ENCODE peak calls at places on chromosomes 6 and 20, in nine cellular contexts. B is progenitor cell of endocrine pancreas, T is hepatocyte, Y is mammary epithelial cell, M is adrenal gland, C is cardiac muscle cell, V is PC-3, A is GM12865, E is AG04449. D is an unnamed sample.

GRCh38 chr6:15970517-15970916 is 158.4 kb upstream of the MYLIP start:
- DNase-seq in B (no peak), T (no peak), Y (no peak), M (no peak), C (no peak), V (no peak), A (no peak), E (no peak), D (no peak)

GRCh38 chr20:609371-609964 is 641 bp downstream of the TCF15 start:
- DNase-seq in B (no peak), T (no peak), Y (no peak), M (no peak), C (no peak), V (no peak), A (no peak), E (no peak), D (peak)

GRCh38 chr20:7736336-7736735 is 203.9 kb downstream of the HAO1 start:
- DNase-seq in B (no peak), T (no peak), Y (peak), M (no peak), C (peak), V (peak), A (no peak), E (no peak), D (no peak)

GRCh38 chr20:3082306-3082951 is 2.1 kb downstream of the AVP start:
- DNase-seq in B (no peak), T (peak), Y (no peak), M (no peak), C (peak), V (no peak), A (no peak), E (no peak), D (peak)

GRCh38 chr6:136510299-136510698 is 39.9 kb downstream of the MAP7 start:
- DNase-seq in B (no peak), T (no peak), Y (no peak), M (no peak), C (no peak), V (no peak), A (no peak), E (no peak), D (no peak)

GRCh38 chr20:61842011-61842410 is 223.7 kb downstream of the TAF4 start:
- DNase-seq in B (no peak), T (no peak), Y (no peak), M (no peak), C (no peak), V (no peak), A (no peak), E (no peak), D (no peak)

GRCh38 chr20:21826946-21827345 is 121.5 kb downstream of the PAX1 start:
- DNase-seq in B (no peak), T (no peak), Y (no peak), M (no peak), C (no peak), V (no peak), A (no peak), E (no peak), D (no peak)

GRCh38 chr6:85676086-85676729 is 33.5 kb upstream of the SYNCRIP start:
- DNase-seq in B (no peak), T (no peak), Y (no peak), M (no peak), C (peak), V (peak), A (no peak), E (no peak), D (no peak)

GRCh38 chr6:14638932-14639875 is 521.6 kb downstream of the CD83 start:
- DNase-seq in B (no peak), T (peak), Y (no peak), M (no peak), C (peak), V (peak), A (peak), E (no peak), D (no peak)

GRCh38 chr6:11241793-11242201 is 9.3 kb upstream of the NEDD9 start:
- DNase-seq in B (peak), T (peak), Y (no peak), M (no peak), C (peak), V (no peak), A (no peak), E (no peak), D (peak)
- TF ChIP-seq CTCF in B (peak), T (peak), Y (peak), M (peak), C (peak), V (no peak), A (no peak), E (peak), D (no peak)

GRCh38 chr6:116218172-116218633 is 35.7 kb downstream of the TSPYL4 start:
- DNase-seq in B (no peak), T (peak), Y (no peak), M (no peak), C (peak), V (peak), A (no peak), E (no peak), D (no peak)
- TF ChIP-seq CTCF in B (peak), T (peak), Y (peak), M (peak), C (peak), V (peak), A (peak), E (peak), D (peak)

GRCh38 chr20:10412591-10413408 is 21.2 kb downstream of the MKKS start:
- DNase-seq in B (no peak), T (no peak), Y (no peak), M (no peak), C (peak), V (peak), A (no peak), E (no peak), D (no peak)
- TF ChIP-seq CTCF in B (peak), T (peak), Y (peak), M (no peak), C (peak), V (peak), A (no peak), E (no peak), D (no peak)

GRCh38 chr20:50569864-50570836 is 60.0 kb downstream of the PTPN1 start:
- DNase-seq in B (no peak), T (no peak), Y (no peak), M (no peak), C (peak), V (peak), A (peak), E (no peak), D (no peak)
- TF ChIP-seq CTCF in B (no peak), T (peak), Y (peak), M (peak), C (peak), V (peak), A (peak), E (peak), D (no peak)

GRCh38 chr20:37939701-37940151 is 36.8 kb downstream of the VSTM2L start:
- DNase-seq in B (no peak), T (no peak), Y (no peak), M (no peak), C (no peak), V (no peak), A (no peak), E (no peak), D (no peak)

GRCh38 chr20:37941992-37942391 is 39.1 kb downstream of the VSTM2L start:
- DNase-seq in B (no peak), T (no peak), Y (no peak), M (no peak), C (no peak), V (no peak), A (no peak), E (no peak), D (no peak)

GRCh38 chr20:37943033-37943432 is 40.1 kb downstream of the VSTM2L start:
- DNase-seq in B (no peak), T (no peak), Y (no peak), M (no peak), C (no peak), V (no peak), A (no peak), E (no peak), D (no peak)

GRCh38 chr20:37940161-37940560 is 37.2 kb downstream of the VSTM2L start:
- DNase-seq in B (no peak), T (no peak), Y (no peak), M (no peak), C (no peak), V (no peak), A (no peak), E (no peak), D (no peak)

GRCh38 chr20:37941332-37941731 is 38.4 kb downstream of the VSTM2L start:
- DNase-seq in B (no peak), T (no peak), Y (no peak), M (no peak), C (no peak), V (peak), A (no peak), E (no peak), D (no peak)
- TF ChIP-seq CTCF in B (peak), T (peak), Y (no peak), M (no peak), C (peak), V (peak), A (no peak), E (peak), D (no peak)

DNA sequence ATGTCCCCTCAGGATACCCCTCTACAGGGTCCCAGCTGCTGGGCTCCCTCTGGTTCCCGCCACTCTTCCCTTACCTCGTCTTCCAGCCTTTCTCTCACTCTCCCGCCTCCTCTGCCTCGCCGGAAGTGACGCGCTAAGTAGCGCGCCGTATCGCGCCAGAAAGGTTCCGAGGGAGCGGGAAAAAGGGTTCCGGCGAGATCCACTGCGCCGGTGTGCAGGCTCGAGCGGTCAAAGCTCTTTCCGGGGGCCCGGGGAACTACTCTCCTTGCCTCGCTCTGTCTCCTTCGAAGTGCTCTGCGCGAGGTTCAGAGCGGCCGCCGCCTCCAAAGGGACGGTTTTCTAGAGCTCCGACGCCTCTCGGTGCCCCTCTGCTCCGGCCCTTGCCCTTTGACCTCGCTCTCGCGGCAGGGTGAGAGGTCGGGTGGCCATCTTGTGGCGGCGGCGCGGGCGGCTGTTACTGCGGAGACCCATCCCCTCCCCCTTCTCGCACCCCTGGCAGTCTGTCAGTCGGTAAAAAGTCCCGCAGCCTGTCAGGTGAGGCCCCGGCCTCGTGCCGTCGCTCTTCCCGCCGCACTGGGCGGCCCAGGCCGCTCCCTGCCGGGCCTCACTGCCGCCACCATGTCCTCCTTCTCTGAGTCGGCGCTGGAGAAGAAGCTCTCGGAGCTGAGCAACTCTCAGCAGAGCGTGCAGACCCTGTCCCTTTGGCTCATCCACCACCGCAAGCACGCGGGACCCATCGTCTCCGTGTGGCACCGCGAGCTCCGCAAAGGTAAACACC is at the start of the genes RPRD1B and TTI1:
- DNase-seq in B (peak), T (peak), Y (peak), M (peak), C (peak), V (peak), A (peak), E (no peak), D (peak)
- TF ChIP-seq CTCF in B (no peak), T (no peak), Y (no peak), M (no peak), C (no peak), V (no peak), A (no peak), E (no peak), D (no peak)